ENCODE peak calls at places on chromosomes 5 and 9, in nine cellular contexts. D, J, Y, Z, I, C, K, U and B are unnamed samples.

GRCh38 chr5:141951341-141951781 is 6.6 kb downstream of the PCDH12 start:
- DNase-seq in J (no peak), C (no peak), I (peak; percentile 71), K (no peak), D (no peak), U (no peak), Y (peak; percentile 86), Z (no peak), B (no peak)

GRCh38 chr9:111483419-111483861 is 743 bp downstream of the ECPAS start:
- DNase-seq in I (peak; percentile 62), D (peak; percentile 47), J (peak; percentile 42), Z (no peak), K (peak; percentile 42), U (no peak), C (no peak), Y (peak; percentile 78), B (peak; percentile 47)

GRCh38 chr5:169856571-169856970 is 123.7 kb downstream of the INSYN2B start:
- DNase-seq in U (no peak), I (no peak), J (no peak), Z (peak; percentile 62), D (no peak), Y (no peak), C (peak; percentile 95), K (no peak), B (no peak)

GRCh38 chr5:41636605-41637004 is 126.2 kb upstream of the PLCXD3 start:
- DNase-seq in D (no peak), I (peak; percentile 24), Y (peak; percentile 44), J (no peak), Z (no peak), U (no peak), C (peak; percentile 43), K (no peak), B (no peak)

GRCh38 chr9:14831661-14832060 is 78.6 kb downstream of the FREM1 start:
- DNase-seq in C (no peak), D (no peak), Y (no peak), K (no peak), U (no peak), J (no peak), I (no peak), Z (no peak), B (no peak)

GRCh38 chr5:147989977-147990376 is 73.8 kb upstream of the SPINK5 start:
- DNase-seq in U (no peak), D (no peak), J (no peak), K (no peak), I (no peak), C (peak; percentile 27), Y (no peak), Z (no peak), B (no peak)

GRCh38 chr9:354453-354852 is 139.8 kb downstream of the DOCK8 start:
- DNase-seq in Z (no peak), I (no peak), C (no peak), K (no peak), U (no peak), J (no peak), D (no peak), Y (no peak), B (no peak)

GRCh38 chr5:159833846-159834245 is 82.4 kb upstream of the ADRA1B start:
- DNase-seq in U (no peak), K (no peak), C (no peak), I (no peak), D (no peak), Y (no peak), J (no peak), Z (no peak), B (no peak)